ENCODE peak calls at places on chromosomes 1 and 21, in six cellular contexts. One of them, this sample, is unnamed.

GRCh38 chr1:95653598-95653997 is 419.6 kb downstream of the RWDD3 start:
- DNase-seq in astrocyte of the spinal cord: no peak
- DNase-seq in ovary: no peak
- DNase-seq in nephron progenitor cell: no peak
- DNase-seq in right lobe of liver: no peak
- DNase-seq in RWPE1: no peak
- DNase-seq in this sample: no peak

GRCh38 chr21:23853796-23854379 is 1753.4 kb downstream of the MRPL39 start:
- DNase-seq in ovary: no peak
- DNase-seq in nephron progenitor cell: no peak
- DNase-seq in right lobe of liver: no peak
- DNase-seq in RWPE1: peak
- DNase-seq in astrocyte of the spinal cord: peak
- DNase-seq in this sample: no peak

GRCh38 chr1:202618387-202619022 is 91.7 kb downstream of the SYT2 start:
- DNase-seq in RWPE1: peak
- DNase-seq in nephron progenitor cell: no peak
- DNase-seq in right lobe of liver: no peak
- DNase-seq in ovary: no peak
- DNase-seq in astrocyte of the spinal cord: peak
- DNase-seq in this sample: no peak

GRCh38 chr1:236147521-236148470 is 5.5 kb downstream of the GPR137B start:
- DNase-seq in nephron progenitor cell: no peak
- DNase-seq in RWPE1: no peak
- DNase-seq in right lobe of liver: no peak
- DNase-seq in astrocyte of the spinal cord: no peak
- DNase-seq in ovary: no peak
- DNase-seq in this sample: no peak

GRCh38 chr1:56803561-56804156 is 15.5 kb downstream of the FYB2 start:
- DNase-seq in RWPE1: peak
- DNase-seq in right lobe of liver: peak
- DNase-seq in nephron progenitor cell: peak
- DNase-seq in ovary: no peak
- DNase-seq in astrocyte of the spinal cord: no peak
- DNase-seq in this sample: no peak

GRCh38 chr1:89607888-89608626 is 24.9 kb upstream of the LRRC8C start:
- DNase-seq in nephron progenitor cell: no peak
- DNase-seq in ovary: no peak
- DNase-seq in RWPE1: no peak
- DNase-seq in right lobe of liver: no peak
- DNase-seq in astrocyte of the spinal cord: no peak
- DNase-seq in this sample: peak

GRCh38 chr1:248631354-248632041 is 3.4 kb downstream of the OR2T11 start:
- DNase-seq in RWPE1: peak
- DNase-seq in astrocyte of the spinal cord: no peak
- DNase-seq in right lobe of liver: no peak
- DNase-seq in ovary: no peak
- DNase-seq in nephron progenitor cell: no peak
- DNase-seq in this sample: no peak

GRCh38 chr1:43973981-43974442 is 748 bp upstream of the ATP6V0B start:
- DNase-seq in RWPE1: peak
- DNase-seq in ovary: no peak
- DNase-seq in astrocyte of the spinal cord: no peak
- DNase-seq in nephron progenitor cell: no peak
- DNase-seq in right lobe of liver: no peak
- DNase-seq in this sample: no peak

GRCh38 chr1:52157582-52157981 is 15.7 kb downstream of the ZFYVE9 start:
- DNase-seq in astrocyte of the spinal cord: peak
- DNase-seq in ovary: no peak
- DNase-seq in right lobe of liver: no peak
- DNase-seq in RWPE1: no peak
- DNase-seq in nephron progenitor cell: no peak
- DNase-seq in this sample: no peak

GRCh38 chr1:179781962-179782361 is 38.9 kb downstream of the FAM163A start:
- DNase-seq in RWPE1: no peak
- DNase-seq in astrocyte of the spinal cord: no peak
- DNase-seq in nephron progenitor cell: no peak
- DNase-seq in right lobe of liver: no peak
- DNase-seq in ovary: peak
- DNase-seq in this sample: no peak

GRCh38 chr21:45923146-45923545 is 58.4 kb upstream of the COL6A1 start:
- DNase-seq in ovary: peak
- DNase-seq in RWPE1: peak
- DNase-seq in nephron progenitor cell: peak
- DNase-seq in right lobe of liver: peak
- DNase-seq in astrocyte of the spinal cord: peak
- DNase-seq in this sample: peak

GRCh38 chr1:116161390-116161789 is 50.2 kb downstream of the MAB21L3 start:
- DNase-seq in right lobe of liver: no peak
- DNase-seq in ovary: no peak
- DNase-seq in astrocyte of the spinal cord: no peak
- DNase-seq in nephron progenitor cell: no peak
- DNase-seq in RWPE1: no peak
- DNase-seq in this sample: no peak

GRCh38 chr21:31186916-31187315 is 148.6 kb upstream of the KRTAP19-8 start:
- DNase-seq in ovary: no peak
- DNase-seq in nephron progenitor cell: no peak
- DNase-seq in astrocyte of the spinal cord: no peak
- DNase-seq in right lobe of liver: no peak
- DNase-seq in RWPE1: no peak
- DNase-seq in this sample: no peak

GRCh38 chr1:205183676-205184335 is 27.7 kb downstream of the DSTYK start:
- DNase-seq in right lobe of liver: no peak
- DNase-seq in RWPE1: no peak
- DNase-seq in nephron progenitor cell: no peak
- DNase-seq in ovary: no peak
- DNase-seq in astrocyte of the spinal cord: peak
- DNase-seq in this sample: no peak

GRCh38 chr1:223752721-223753515 is 40.6 kb downstream of the CAPN2 start:
- DNase-seq in nephron progenitor cell: no peak
- DNase-seq in right lobe of liver: peak
- DNase-seq in astrocyte of the spinal cord: no peak
- DNase-seq in ovary: no peak
- DNase-seq in RWPE1: no peak
- DNase-seq in this sample: no peak

GRCh38 chr21:35510294-35510693 is 461.2 kb upstream of the RUNX1 start:
- DNase-seq in RWPE1: peak
- DNase-seq in ovary: no peak
- DNase-seq in astrocyte of the spinal cord: no peak
- DNase-seq in nephron progenitor cell: no peak
- DNase-seq in right lobe of liver: no peak
- DNase-seq in this sample: no peak

GRCh38 chr21:35509004-35509704 is 460.1 kb upstream of the RUNX1 start:
- DNase-seq in ovary: no peak
- DNase-seq in nephron progenitor cell: no peak
- DNase-seq in astrocyte of the spinal cord: no peak
- DNase-seq in right lobe of liver: no peak
- DNase-seq in RWPE1: no peak
- DNase-seq in this sample: no peak

GRCh38 chr21:35511298-35512162 is 462.4 kb upstream of the RUNX1 start:
- DNase-seq in astrocyte of the spinal cord: peak
- DNase-seq in right lobe of liver: no peak
- DNase-seq in ovary: no peak
- DNase-seq in nephron progenitor cell: no peak
- DNase-seq in RWPE1: peak
- DNase-seq in this sample: no peak

GRCh38 chr21:35506352-35506751 is 457.2 kb upstream of the RUNX1 start:
- DNase-seq in ovary: no peak
- DNase-seq in RWPE1: no peak
- DNase-seq in right lobe of liver: no peak
- DNase-seq in astrocyte of the spinal cord: no peak
- DNase-seq in nephron progenitor cell: no peak
- DNase-seq in this sample: no peak

GRCh38 chr21:35508389-35508888 is 459.3 kb upstream of the RUNX1 start:
- DNase-seq in right lobe of liver: peak
- DNase-seq in astrocyte of the spinal cord: peak
- DNase-seq in RWPE1: no peak
- DNase-seq in nephron progenitor cell: no peak
- DNase-seq in ovary: no peak
- DNase-seq in this sample: no peak
- TF ChIP-seq CTCF in right lobe of liver: peak
- TF ChIP-seq CTCF in astrocyte of the spinal cord: peak
- TF ChIP-seq CTCF in RWPE1: no peak
- TF ChIP-seq CTCF in nephron progenitor cell: no peak
- TF ChIP-seq CTCF in ovary: no peak
- TF ChIP-seq CTCF in this sample: no peak

GRCh38 chr21:33885158-33885514 is 30.5 kb downstream of the ATP5PO start:
- DNase-seq in nephron progenitor cell: no peak
- DNase-seq in RWPE1: no peak
- DNase-seq in astrocyte of the spinal cord: no peak
- DNase-seq in ovary: no peak
- DNase-seq in right lobe of liver: no peak
- DNase-seq in this sample: no peak
- TF ChIP-seq CTCF in nephron progenitor cell: no peak
- TF ChIP-seq CTCF in RWPE1: no peak
- TF ChIP-seq CTCF in astrocyte of the spinal cord: no peak
- TF ChIP-seq CTCF in ovary: no peak
- TF ChIP-seq CTCF in right lobe of liver: no peak
- TF ChIP-seq CTCF in this sample: no peak

GRCh38 chr1:164914208-164914607 is 355.2 kb downstream of the PBX1 start:
- DNase-seq in right lobe of liver: no peak
- DNase-seq in RWPE1: no peak
- DNase-seq in nephron progenitor cell: no peak
- DNase-seq in astrocyte of the spinal cord: peak
- DNase-seq in ovary: no peak
- DNase-seq in this sample: no peak
- TF ChIP-seq CTCF in right lobe of liver: no peak
- TF ChIP-seq CTCF in RWPE1: no peak
- TF ChIP-seq CTCF in nephron progenitor cell: no peak
- TF ChIP-seq CTCF in astrocyte of the spinal cord: peak
- TF ChIP-seq CTCF in ovary: peak
- TF ChIP-seq CTCF in this sample: no peak

GRCh38 chr1:109531205-109531779 is 8.4 kb upstream of the GPR61 start:
- DNase-seq in right lobe of liver: no peak
- DNase-seq in ovary: no peak
- DNase-seq in RWPE1: no peak
- DNase-seq in nephron progenitor cell: no peak
- DNase-seq in astrocyte of the spinal cord: no peak
- DNase-seq in this sample: no peak

GRCh38 chr1:109531826-109532364 is 7.8 kb upstream of the GPR61 start:
- DNase-seq in RWPE1: no peak
- DNase-seq in astrocyte of the spinal cord: no peak
- DNase-seq in right lobe of liver: no peak
- DNase-seq in ovary: peak
- DNase-seq in nephron progenitor cell: no peak
- DNase-seq in this sample: no peak

GRCh38 chr1:109530457-109531204 is 9.0 kb upstream of the GPR61 start:
- DNase-seq in right lobe of liver: no peak
- DNase-seq in ovary: no peak
- DNase-seq in RWPE1: no peak
- DNase-seq in nephron progenitor cell: peak
- DNase-seq in astrocyte of the spinal cord: no peak
- DNase-seq in this sample: no peak

GRCh38 chr1:109534307-109534858 is 5.3 kb upstream of the GPR61 start:
- DNase-seq in RWPE1: no peak
- DNase-seq in right lobe of liver: no peak
- DNase-seq in nephron progenitor cell: no peak
- DNase-seq in astrocyte of the spinal cord: no peak
- DNase-seq in ovary: no peak
- DNase-seq in this sample: no peak

DNA sequence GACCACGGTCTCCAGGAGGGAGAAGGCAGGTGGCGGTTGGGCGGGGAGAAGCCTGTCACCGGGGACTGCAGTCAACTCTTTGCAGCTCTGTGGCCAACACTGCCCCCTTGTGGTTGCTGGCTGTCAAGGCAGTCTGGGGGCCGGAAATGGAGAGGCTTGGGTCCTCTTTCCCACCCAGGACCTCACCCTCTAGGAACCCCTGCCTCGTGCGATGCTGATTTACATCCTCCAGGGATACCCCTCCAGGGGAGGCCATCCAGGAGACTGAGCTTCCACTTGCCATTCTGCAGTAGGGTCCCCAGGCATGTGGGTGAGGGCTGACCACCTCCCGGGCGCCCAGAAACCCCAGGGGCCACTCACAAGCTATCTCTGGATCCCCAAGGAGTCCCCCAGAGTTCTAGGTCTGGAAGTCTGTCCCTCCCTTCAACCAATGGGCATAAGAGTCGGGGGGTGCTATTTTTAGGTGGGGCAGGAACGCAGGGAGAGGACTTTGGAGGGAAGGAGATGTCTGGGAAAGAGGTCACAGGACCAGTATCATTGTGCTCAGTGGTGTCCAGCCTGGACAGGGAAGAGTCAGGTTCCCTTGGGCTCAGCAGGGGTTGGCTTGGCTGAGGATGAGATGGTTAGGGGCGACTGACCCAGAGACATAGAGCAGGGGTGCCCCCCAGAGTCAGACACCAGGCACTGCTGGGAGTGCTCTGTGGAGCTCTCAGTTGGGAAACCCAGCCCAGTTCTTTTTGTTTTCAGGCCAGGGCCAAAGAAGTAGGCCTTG is 7.1 kb upstream of the GPR61 start:
- DNase-seq in ovary: peak
- DNase-seq in nephron progenitor cell: peak
- DNase-seq in RWPE1: peak
- DNase-seq in right lobe of liver: peak
- DNase-seq in astrocyte of the spinal cord: peak
- DNase-seq in this sample: peak
- TF ChIP-seq CTCF in ovary: peak
- TF ChIP-seq CTCF in nephron progenitor cell: peak
- TF ChIP-seq CTCF in RWPE1: peak
- TF ChIP-seq CTCF in right lobe of liver: peak
- TF ChIP-seq CTCF in astrocyte of the spinal cord: peak
- TF ChIP-seq CTCF in this sample: peak

GRCh38 chr21:36260802-36261201 is 59.2 kb upstream of the MORC3 start:
- DNase-seq in RWPE1: no peak
- DNase-seq in nephron progenitor cell: no peak
- DNase-seq in right lobe of liver: no peak
- DNase-seq in astrocyte of the spinal cord: no peak
- DNase-seq in ovary: no peak
- DNase-seq in this sample: no peak
- TF ChIP-seq CTCF in RWPE1: peak
- TF ChIP-seq CTCF in nephron progenitor cell: peak
- TF ChIP-seq CTCF in right lobe of liver: no peak
- TF ChIP-seq CTCF in astrocyte of the spinal cord: no peak
- TF ChIP-seq CTCF in ovary: no peak
- TF ChIP-seq CTCF in this sample: no peak

DNA sequence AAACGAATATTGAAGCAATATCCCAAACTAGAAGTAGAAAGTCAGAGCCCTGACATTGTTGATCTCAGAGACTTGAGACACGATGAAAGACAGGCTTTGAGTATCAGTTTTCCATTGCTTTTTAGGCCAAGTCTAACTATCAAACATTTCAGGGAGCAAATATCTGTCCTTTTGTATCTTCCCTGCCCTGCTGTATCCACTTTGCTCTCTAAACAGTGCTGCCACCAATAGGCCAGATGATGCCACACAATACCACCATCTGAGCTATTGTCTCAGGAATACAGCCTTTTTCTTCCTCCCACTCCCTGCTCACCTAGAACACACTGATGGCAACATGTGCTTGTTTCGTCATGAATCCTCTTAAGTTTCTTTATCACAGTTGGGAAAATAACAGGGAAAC is 62.6 kb upstream of the SPAG17 start:
- DNase-seq in nephron progenitor cell: no peak
- DNase-seq in ovary: no peak
- DNase-seq in astrocyte of the spinal cord: no peak
- DNase-seq in right lobe of liver: no peak
- DNase-seq in RWPE1: peak
- DNase-seq in this sample: no peak
- TF ChIP-seq CTCF in nephron progenitor cell: peak
- TF ChIP-seq CTCF in ovary: no peak
- TF ChIP-seq CTCF in astrocyte of the spinal cord: peak
- TF ChIP-seq CTCF in right lobe of liver: no peak
- TF ChIP-seq CTCF in RWPE1: no peak
- TF ChIP-seq CTCF in this sample: no peak

GRCh38 chr1:17598251-17598650 is 58.8 kb downstream of the ARHGEF10L start:
- DNase-seq in nephron progenitor cell: no peak
- DNase-seq in ovary: no peak
- DNase-seq in astrocyte of the spinal cord: no peak
- DNase-seq in RWPE1: no peak
- DNase-seq in right lobe of liver: no peak
- DNase-seq in this sample: no peak
- TF ChIP-seq CTCF in nephron progenitor cell: no peak
- TF ChIP-seq CTCF in ovary: no peak
- TF ChIP-seq CTCF in astrocyte of the spinal cord: no peak
- TF ChIP-seq CTCF in RWPE1: no peak
- TF ChIP-seq CTCF in right lobe of liver: no peak
- TF ChIP-seq CTCF in this sample: no peak